ENCODE peak calls at places on chromosome 17, in eight cellular contexts. B, J, O, H, D, G, T and C are unnamed samples. For H3K27me3, the result is how much of the 10 kb centered on the place peaks cover.

GRCh38 chr17:2796164-2797140 is at the start of gene RAP1GAP2:
- DNase-seq in B (peak), J (no peak), O (peak), H (no peak), D (no peak), G (no peak), T (no peak), C (peak)

GRCh38 chr17:27975146-27976011 is 67.1 kb upstream of the NLK start:
- DNase-seq in B (no peak), J (peak), O (no peak), H (no peak), D (no peak), G (no peak), T (no peak), C (no peak)

GRCh38 chr17:33560165-33560564 is 267.1 kb upstream of the ASIC2 start:
- DNase-seq in B (no peak), J (peak), O (no peak), H (no peak), D (no peak), G (no peak), T (no peak), C (no peak)

GRCh38 chr17:47915667-47916242 is 19.7 kb downstream of the SP2 start:
- DNase-seq in B (no peak), J (no peak), O (peak), H (no peak), D (peak), G (no peak), T (no peak), C (no peak)

GRCh38 chr17:8632087-8632486 is 1.6 kb upstream of the MYH10 start:
- DNase-seq in B (no peak), J (no peak), O (no peak), H (no peak), D (no peak), G (no peak), T (no peak), C (no peak)

GRCh38 chr17:73005360-73005759 is 87.1 kb downstream of the SLC39A11 start:
- DNase-seq in B (no peak), J (no peak), O (no peak), H (no peak), D (no peak), G (no peak), T (no peak), C (no peak)

GRCh38 chr17:57091186-57091618 is 6.2 kb downstream of the AKAP1 start:
- DNase-seq in B (no peak), J (no peak), O (peak), H (no peak), D (no peak), G (no peak), T (no peak), C (no peak)

GRCh38 chr17:22517716-22518115 is 825.4 kb downstream of the KCNJ18 start:
- DNase-seq in B (no peak), J (no peak), O (no peak), H (no peak), D (no peak), G (no peak), T (no peak), C (no peak)

GRCh38 chr17:20267459-20267842 is 199.9 kb downstream of the LGALS9B start:
- DNase-seq in B (no peak), J (peak), O (no peak), H (no peak), D (no peak), G (no peak), T (no peak), C (peak)

GRCh38 chr17:31458829-31459228 is 67.4 kb downstream of the RAB11FIP4 start:
- DNase-seq in B (no peak), J (no peak), O (peak), H (no peak), D (no peak), G (no peak), T (no peak), C (no peak)

GRCh38 chr17:46042248-46042647 is 43.2 kb downstream of the STH start:
- DNase-seq in B (no peak), J (no peak), O (no peak), H (no peak), D (no peak), G (no peak), T (peak), C (no peak)

GRCh38 chr17:60039096-60039495 is 39.6 kb downstream of the HEATR6 start:
- DNase-seq in B (no peak), J (no peak), O (no peak), H (no peak), D (no peak), G (no peak), T (no peak), C (no peak)

GRCh38 chr17:61399131-61400057 is at the start of gene TBX2:
- DNase-seq in B (peak), J (peak), O (peak), H (no peak), D (peak), G (peak), T (peak), C (no peak)

GRCh38 chr17:45660474-45660873 is 123.6 kb upstream of the CRHR1 start:
- DNase-seq in B (no peak), J (no peak), O (no peak), H (no peak), D (no peak), G (no peak), T (no peak), C (no peak)

GRCh38 chr17:74742153-74742515 is 5.1 kb downstream of the RAB37 start:
- DNase-seq in B (no peak), J (no peak), O (no peak), H (no peak), D (no peak), G (no peak), T (peak), C (peak)

GRCh38 chr17:19533718-19534561 is at the start of gene SLC47A1:
- DNase-seq in B (no peak), J (peak), O (peak), H (no peak), D (peak), G (no peak), T (no peak), C (no peak)

GRCh38 chr17:42180411-42180921 is 476 bp downstream of the KCNH4 start:
- DNase-seq in B (no peak), J (no peak), O (no peak), H (no peak), D (no peak), G (no peak), T (no peak), C (no peak)

GRCh38 chr17:43169561-43170139 is 1.4 kb upstream of the NBR1 start:
- DNase-seq in B (no peak), J (peak), O (peak), H (no peak), D (peak), G (peak), T (peak), C (no peak)

GRCh38 chr17:7241047-7241733 is 1.1 kb downstream of the GABARAP start:
- DNase-seq in B (no peak), J (no peak), O (no peak), H (no peak), D (no peak), G (no peak), T (no peak), C (no peak)

GRCh38 chr17:14737984-14738651 is 437.2 kb downstream of the HS3ST3B1 start:
- DNase-seq in B (peak), J (peak), O (peak), H (no peak), D (no peak), G (peak), T (peak), C (no peak)

GRCh38 chr17:12256380-12256995 is 235.8 kb downstream of the MAP2K4 start:
- DNase-seq in B (no peak), J (peak), O (no peak), H (peak), D (peak), G (peak), T (no peak), C (no peak)

GRCh38 chr17:38451030-38451839 is 23.0 kb downstream of the ARHGAP23 start:
- DNase-seq in B (no peak), J (peak), O (no peak), H (no peak), D (no peak), G (peak), T (peak), C (no peak)

GRCh38 chr17:1839516-1839915 is 9.7 kb downstream of the RPA1 start:
- DNase-seq in B (no peak), J (no peak), O (no peak), H (no peak), D (no peak), G (no peak), T (no peak), C (no peak)

GRCh38 chr17:43074869-43075268 is 49.8 kb downstream of the RND2 start:
- DNase-seq in B (no peak), J (no peak), O (no peak), H (no peak), D (no peak), G (no peak), T (no peak), C (no peak)

GRCh38 chr17:19318611-19319010 is 43.9 kb downstream of the B9D1 start:
- DNase-seq in B (no peak), J (no peak), O (no peak), H (no peak), D (no peak), G (no peak), T (no peak), C (no peak)

GRCh38 chr17:9363440-9364350 is 211.9 kb downstream of the STX8 start:
- DNase-seq in B (no peak), J (peak), O (no peak), H (peak), D (no peak), G (peak), T (no peak), C (no peak)

GRCh38 chr17:35731239-35731931 is at the start of gene RASL10B:
- DNase-seq in B (no peak), J (peak), O (peak), H (no peak), D (peak), G (peak), T (no peak), C (peak)

GRCh38 chr17:35242805-35243458 is at the start of gene SLFN5:
- DNase-seq in B (peak), J (peak), O (peak), H (peak), D (peak), G (peak), T (peak), C (peak)

GRCh38 chr17:47704781-47705180 is 10.8 kb downstream of the TBKBP1 start:
- DNase-seq in B (no peak), J (no peak), O (no peak), H (no peak), D (no peak), G (no peak), T (no peak), C (no peak)

GRCh38 chr17:43857141-43857540 is 10.2 kb downstream of the CD300LG start:
- DNase-seq in B (no peak), J (no peak), O (no peak), H (no peak), D (no peak), G (no peak), T (no peak), C (no peak)

GRCh38 chr17:67633751-67634191 is 84.0 kb upstream of the NOL11 start:
- DNase-seq in B (no peak), J (no peak), O (no peak), H (no peak), D (no peak), G (peak), T (no peak), C (no peak)

GRCh38 chr17:74691151-74691550 is 21.6 kb downstream of the CD300LF start:
- DNase-seq in B (no peak), J (no peak), O (no peak), H (no peak), D (no peak), G (no peak), T (no peak), C (no peak)

GRCh38 chr17:71777048-71777638 is 343.7 kb upstream of the SOX9 start:
- DNase-seq in B (no peak), J (no peak), O (no peak), H (no peak), D (no peak), G (no peak), T (no peak), C (no peak)

GRCh38 chr17:62778990-62779681 is 29.0 kb downstream of the MARCHF10 start:
- DNase-seq in B (no peak), J (peak), O (no peak), H (peak), D (peak), G (peak), T (peak), C (no peak)

GRCh38 chr17:8488931-8489330 is 53.2 kb downstream of the NDEL1 start:
- DNase-seq in B (no peak), J (peak), O (peak), H (no peak), D (peak), G (peak), T (no peak), C (no peak)

GRCh38 chr17:14784997-14785696 is 480.0 kb downstream of the PMP22 start:
- DNase-seq in B (no peak), J (no peak), O (no peak), H (no peak), D (no peak), G (no peak), T (no peak), C (no peak)

DNA sequence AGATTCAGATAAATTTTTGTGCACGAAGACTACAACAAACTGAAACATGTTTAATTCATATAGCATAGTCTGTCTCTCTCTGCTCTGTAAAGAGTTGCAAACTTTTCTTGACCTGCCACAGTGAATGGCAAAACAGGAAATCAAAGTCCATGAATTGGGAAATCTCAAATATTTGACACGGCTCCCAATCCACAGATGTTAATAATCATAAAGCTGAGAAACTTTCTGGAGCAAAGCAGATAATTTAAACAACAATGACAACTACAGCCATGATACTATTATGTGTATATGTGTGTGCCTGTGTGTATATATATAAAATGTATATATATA is 743 bp upstream of the ABCA6 start:
- DNase-seq in B (no peak), J (peak), O (no peak), H (no peak), D (no peak), G (peak), T (no peak), C (no peak)
- H3K4me3 ChIP-seq in B (peak), J (no peak), O (peak), H (no peak), D (peak), G (no peak), T (no peak), C (no peak)

GRCh38 chr17:66466933-66467367 is 164.5 kb downstream of the PRKCA start:
- DNase-seq in B (no peak), J (peak), O (no peak), H (peak), D (peak), G (peak), T (peak), C (no peak)
- H3K27ac ChIP-seq in B (peak), J (no peak), O (no peak), H (peak), D (peak), G (peak), T (peak), C (no peak)

DNA sequence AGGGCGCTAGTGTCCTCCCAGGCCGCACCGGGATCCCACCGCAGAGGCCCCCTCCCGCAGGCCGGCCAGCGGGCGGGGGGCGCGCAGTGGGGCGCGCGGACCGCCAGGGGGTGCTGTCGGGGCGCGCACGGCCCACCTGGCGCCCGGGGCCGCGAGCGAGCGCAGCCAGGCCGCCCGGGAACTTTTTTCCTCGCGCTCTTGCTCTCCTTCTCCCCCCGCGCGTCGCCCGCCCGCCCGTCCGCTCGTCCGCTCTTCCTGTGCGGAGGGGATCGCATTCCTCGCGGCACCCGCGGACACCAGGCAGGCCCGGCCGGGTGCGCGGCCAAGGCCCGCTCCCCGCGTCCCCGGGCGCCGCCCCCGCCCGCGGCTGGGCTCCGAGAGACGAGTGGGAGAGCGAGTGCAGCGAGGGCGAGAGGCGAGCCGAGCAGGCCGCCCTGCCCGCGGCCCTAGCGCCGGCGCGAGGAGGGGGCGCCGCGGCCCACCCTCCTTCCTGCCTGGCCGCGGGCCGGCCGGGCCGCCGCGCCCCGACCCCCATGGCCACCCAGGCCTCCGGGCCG is at the start of gene RAI1:
- DNase-seq in B (no peak), J (peak), O (peak), H (no peak), D (peak), G (peak), T (peak), C (peak)
- H3K27me3 ChIP-seq in B (under half), J (under half), O (under half), H (under half), D (under half), G (under half), T (under half), C (under half)

GRCh38 chr17:70423562-70423961 is 254.2 kb downstream of the KCNJ2 start:
- DNase-seq in B (no peak), J (no peak), O (no peak), H (no peak), D (no peak), G (no peak), T (no peak), C (no peak)
- H3K4me3 ChIP-seq in B (no peak), J (no peak), O (no peak), H (no peak), D (no peak), G (no peak), T (no peak), C (no peak)

GRCh38 chr17:81164464-81165245 is 652 bp upstream of the PVALEF start:
- DNase-seq in B (no peak), J (no peak), O (no peak), H (no peak), D (no peak), G (no peak), T (no peak), C (no peak)
- H3K27ac ChIP-seq in B (peak), J (peak), O (no peak), H (no peak), D (no peak), G (no peak), T (no peak), C (no peak)

DNA sequence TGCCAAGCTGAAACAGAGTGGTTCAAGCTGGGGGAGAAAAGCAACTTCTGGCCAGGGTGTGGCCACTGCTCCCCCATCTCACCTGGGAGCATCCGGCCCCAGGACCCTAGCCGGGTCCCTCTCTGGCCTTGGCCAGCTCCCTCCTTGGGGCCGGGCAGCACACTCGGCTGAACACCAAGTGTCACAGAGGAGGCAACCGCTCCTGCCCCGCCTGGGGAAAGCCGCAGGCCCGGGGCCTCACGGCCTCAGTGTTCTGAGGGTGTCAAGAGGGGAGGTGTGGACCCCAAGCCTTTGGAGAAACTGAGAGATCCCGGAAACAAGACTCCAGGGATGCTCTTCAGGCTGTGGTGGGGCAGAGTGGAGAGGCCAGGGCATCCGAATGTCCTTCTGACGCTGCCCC is 88.4 kb downstream of the ENGASE start:
- DNase-seq in B (no peak), J (no peak), O (no peak), H (no peak), D (no peak), G (no peak), T (no peak), C (no peak)
- H3K27me3 ChIP-seq in B (half or more), J (under half), O (half or more), H (under half), D (under half), G (under half), T (half or more), C (under half)

DNA sequence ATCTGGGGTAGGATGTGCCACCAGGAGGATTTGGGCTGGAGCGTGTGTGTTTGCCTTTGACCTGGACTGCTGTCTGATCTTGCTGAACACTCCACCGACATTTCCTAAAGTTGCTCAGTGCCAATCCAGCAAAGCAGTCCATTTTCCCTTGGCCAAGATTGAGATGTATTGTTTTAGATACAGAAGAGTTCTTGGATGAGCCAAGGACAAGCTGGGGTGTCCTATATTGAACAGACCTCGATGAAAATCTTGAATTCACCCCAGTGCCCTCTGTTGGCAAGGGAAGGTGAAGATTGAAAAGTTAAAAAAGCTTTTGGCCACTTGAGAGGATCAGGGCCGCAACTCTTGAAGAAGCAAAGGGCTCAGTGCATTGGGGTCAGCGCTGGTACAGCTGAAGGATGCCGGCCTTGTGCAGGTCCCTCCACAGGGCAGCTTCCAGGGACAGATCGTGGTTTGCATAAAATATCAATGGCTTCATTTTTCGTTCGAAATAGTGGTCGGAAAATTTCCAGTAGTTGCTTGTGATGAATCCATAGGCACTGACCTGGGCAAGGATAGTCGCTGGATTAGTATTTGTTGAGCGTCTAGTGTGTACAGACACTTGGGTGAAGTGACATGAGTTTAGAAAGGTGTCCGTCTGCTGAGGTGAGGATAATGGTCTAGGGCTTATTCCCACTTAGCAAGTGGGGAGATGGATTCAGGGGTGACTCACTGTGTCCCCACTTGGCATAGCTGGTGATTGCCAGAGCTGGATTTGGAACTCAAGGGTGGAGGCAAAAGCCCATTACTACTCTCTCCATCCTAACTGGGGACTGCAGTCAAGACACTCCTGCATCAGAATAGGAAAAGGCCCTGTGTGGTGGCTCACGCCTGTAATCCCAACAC is 19.7 kb downstream of the ST6GALNAC2 start:
- DNase-seq in B (no peak), J (no peak), O (no peak), H (no peak), D (no peak), G (no peak), T (no peak), C (no peak)
- H3K4me3 ChIP-seq in B (no peak), J (no peak), O (no peak), H (no peak), D (no peak), G (no peak), T (no peak), C (no peak)

GRCh38 chr17:17429222-17429621 is 47.6 kb upstream of the MED9 start:
- DNase-seq in B (no peak), J (no peak), O (no peak), H (no peak), D (no peak), G (no peak), T (no peak), C (no peak)
- H3K27ac ChIP-seq in B (no peak), J (no peak), O (no peak), H (no peak), D (no peak), G (no peak), T (no peak), C (no peak)

GRCh38 chr17:49439305-49439672 is 24.6 kb upstream of the PHB1 start:
- DNase-seq in B (no peak), J (no peak), O (no peak), H (no peak), D (no peak), G (no peak), T (no peak), C (no peak)

GRCh38 chr17:49438439-49438861 is 23.8 kb upstream of the PHB1 start:
- DNase-seq in B (no peak), J (no peak), O (no peak), H (no peak), D (no peak), G (no peak), T (no peak), C (no peak)

GRCh38 chr17:49440581-49440980 is 25.9 kb upstream of the PHB1 start:
- DNase-seq in B (no peak), J (no peak), O (no peak), H (no peak), D (no peak), G (no peak), T (no peak), C (no peak)

GRCh38 chr17:49438885-49439284 is 24.2 kb upstream of the PHB1 start:
- DNase-seq in B (no peak), J (peak), O (no peak), H (no peak), D (no peak), G (no peak), T (no peak), C (no peak)

GRCh38 chr17:49439673-49440571 is 25.2 kb upstream of the PHB1 start:
- DNase-seq in B (no peak), J (no peak), O (no peak), H (no peak), D (no peak), G (no peak), T (no peak), C (no peak)
- H3K27me3 ChIP-seq in B (under half), J (under half), O (under half), H (under half), D (under half), G (under half), T (half or more), C (under half)

GRCh38 chr17:29215174-29215573 is 31.5 kb upstream of the CRYBA1 start:
- DNase-seq in B (no peak), J (no peak), O (no peak), H (no peak), D (no peak), G (no peak), T (no peak), C (no peak)
- H3K4me3 ChIP-seq in B (no peak), J (no peak), O (no peak), H (no peak), D (no peak), G (no peak), T (no peak), C (no peak)